ENCODE peak calls at places on chromosomes 6 and 20, in four cellular contexts. H is neural crest cell, C is MM.1S, U is osteoblast. L is an unnamed sample.

GRCh38 chr6:73062837-73063236 is 162.5 kb downstream of the KHDC1L start:
- DNase-seq in U (no peak), H (no peak), C (no peak), L (no peak)

GRCh38 chr6:35197196-35197595 is 16.6 kb upstream of the SCUBE3 start:
- DNase-seq in U (peak; percentile 69), H (no peak), C (no peak), L (no peak)

GRCh38 chr6:112231609-112232060 is 22.7 kb downstream of the LAMA4 start:
- DNase-seq in H (no peak), U (no peak), C (no peak), L (no peak)

GRCh38 chr6:147016440-147016839 is 187.8 kb upstream of the STXBP5 start:
- DNase-seq in H (no peak), C (peak; percentile 14), U (no peak), L (no peak)

GRCh38 chr20:8535403-8536003 is 403.4 kb downstream of the PLCB1 start:
- DNase-seq in U (no peak), C (peak; percentile 17), H (no peak), L (no peak)

GRCh38 chr20:50284811-50285375 is 94.3 kb downstream of the CEBPB start:
- DNase-seq in H (no peak), U (peak; percentile 92), C (no peak), L (no peak)

GRCh38 chr20:28562510-28562898 is 2695.0 kb upstream of the DEFB115 start:
- DNase-seq in U (peak; percentile 26), C (no peak), H (no peak), L (no peak)

GRCh38 chr20:33415948-33416347 is 14.6 kb upstream of the CDK5RAP1 start:
- DNase-seq in H (peak; percentile 26), C (peak; percentile 35), U (peak; percentile 91), L (no peak)

GRCh38 chr6:2990179-2990931 is 9.3 kb upstream of the NQO2 start:
- DNase-seq in U (no peak), H (no peak), C (peak; percentile 20), L (no peak)

GRCh38 chr6:4632411-4632810 is 143.8 kb upstream of the CDYL start:
- DNase-seq in U (peak; percentile 17), C (no peak), H (no peak), L (no peak)

GRCh38 chr20:24842591-24843442 is 106.3 kb upstream of the CST7 start:
- DNase-seq in C (peak; percentile 92), H (no peak), U (peak; percentile 3), L (no peak)

GRCh38 chr20:7879883-7880282 is 60.4 kb downstream of the HAO1 start:
- DNase-seq in C (peak; percentile 53), H (no peak), U (no peak), L (no peak)

GRCh38 chr20:20368414-20369352 is 779 bp downstream of the INSM1 start:
- DNase-seq in U (peak; percentile 85), H (no peak), C (peak; percentile 21), L (no peak)

GRCh38 chr6:90369651-90370050 is 73.0 kb upstream of the BACH2 start:
- DNase-seq in U (no peak), H (no peak), C (no peak), L (no peak)

GRCh38 chr6:53811082-53811481 is 16.3 kb downstream of the LRRC1 start:
- DNase-seq in H (no peak), C (peak; percentile 97), U (peak; percentile 49), L (no peak)

GRCh38 chr6:147922764-147923163 is 414.3 kb downstream of the SAMD5 start:
- DNase-seq in U (no peak), H (no peak), C (no peak), L (no peak)

GRCh38 chr6:73879466-73879865 is 183.5 kb downstream of the CD109 start:
- DNase-seq in U (no peak), C (no peak), H (no peak), L (no peak)

GRCh38 chr6:16737389-16737788 is 23.9 kb downstream of the ATXN1 start:
- DNase-seq in H (no peak), C (no peak), U (no peak), L (no peak)

GRCh38 chr6:16244869-16245451 is 6.6 kb downstream of the GMPR start:
- DNase-seq in U (no peak), H (no peak), C (no peak), L (no peak)

GRCh38 chr6:56521988-56522387 is 120.7 kb downstream of the DST start:
- DNase-seq in U (no peak), C (no peak), H (no peak), L (no peak)
- TF ChIP-seq CTCF in U (no peak), C (no peak), H (no peak), L (no peak)

DNA sequence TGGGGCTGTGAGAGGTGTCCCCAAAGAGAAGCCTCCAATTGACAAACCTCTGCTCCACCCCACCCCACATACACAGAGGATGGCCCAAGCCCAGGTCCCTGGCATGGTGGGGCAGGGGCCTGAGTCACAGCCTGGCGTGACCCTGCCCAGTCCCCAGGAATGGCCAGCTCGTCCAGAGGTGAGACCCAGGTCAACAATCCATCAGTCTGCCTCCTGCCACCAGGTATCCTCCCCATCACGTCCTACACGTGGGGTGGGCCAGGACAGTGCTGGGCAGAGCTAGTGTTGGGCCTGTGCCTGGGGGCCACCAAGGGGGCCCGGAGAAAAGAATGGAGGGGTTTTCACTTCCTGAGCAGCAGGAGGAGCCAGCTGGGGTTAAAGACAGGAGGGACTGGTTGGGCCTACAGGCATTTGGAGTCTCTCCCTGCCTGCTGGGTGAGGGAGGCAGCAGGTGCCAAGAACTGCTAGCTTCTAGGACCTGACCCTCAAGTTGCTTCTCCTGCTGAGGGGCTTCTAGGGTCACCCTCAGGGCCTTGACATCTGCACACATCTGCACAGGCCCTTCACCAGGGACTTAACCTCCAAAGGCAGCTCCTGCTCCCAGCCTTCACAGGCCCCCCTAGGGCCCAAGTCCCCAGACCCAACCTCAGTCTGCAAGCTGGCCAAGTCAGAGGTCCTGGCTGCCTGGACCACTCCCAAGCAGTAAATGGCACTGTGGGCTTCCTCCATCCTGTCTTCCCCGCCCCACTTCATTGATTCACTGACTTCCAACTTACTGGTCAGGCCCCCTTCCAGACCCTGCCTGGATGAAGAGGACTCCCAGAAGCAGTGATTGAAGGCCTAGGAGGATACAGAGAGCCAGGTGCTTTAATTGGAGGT is 51.9 kb downstream of the MRPL14 start:
- DNase-seq in H (no peak), U (peak; percentile 92), C (no peak), L (no peak)
- TF ChIP-seq CTCF in H (no peak), U (no peak), C (no peak), L (no peak)

GRCh38 chr6:30926644-30927043 is 5.3 kb downstream of the SFTA2 start:
- DNase-seq in H (no peak), U (peak; percentile 84), C (no peak), L (no peak)

GRCh38 chr6:30917487-30917886 is 3.4 kb downstream of the VARS2 start:
- DNase-seq in H (no peak), C (no peak), U (no peak), L (no peak)

GRCh38 chr6:30918675-30919074 is 4.6 kb downstream of the VARS2 start:
- DNase-seq in H (no peak), C (no peak), U (peak; percentile 36), L (no peak)

DNA sequence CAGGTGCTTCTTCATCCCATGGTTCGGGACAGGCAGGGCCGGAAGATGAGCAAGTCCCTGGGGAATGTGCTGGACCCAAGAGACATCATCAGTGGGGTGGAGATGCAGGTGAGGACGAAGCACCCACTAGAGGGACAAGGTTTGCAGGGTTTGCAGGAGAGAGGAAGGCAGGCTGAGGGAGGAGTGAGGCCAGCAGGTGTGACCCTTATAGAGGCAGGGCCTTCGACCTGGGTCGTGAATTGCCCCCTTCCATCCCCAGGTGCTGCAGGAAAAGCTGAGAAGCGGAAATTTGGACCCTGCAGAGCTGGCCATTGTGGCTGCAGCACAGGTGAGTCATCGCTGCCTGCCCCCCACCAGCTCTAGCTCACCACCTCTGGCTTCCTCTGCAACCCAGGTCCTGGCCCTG is 8.4 kb downstream of the VARS2 start:
- DNase-seq in C (no peak), H (no peak), U (no peak), L (no peak)
- TF ChIP-seq CTCF in C (no peak), H (no peak), U (no peak), L (no peak)

GRCh38 chr20:38171301-38172010 is 6.4 kb upstream of the TGM2 start:
- DNase-seq in U (no peak), H (no peak), C (no peak), L (no peak)

GRCh38 chr20:38175221-38176030 is 10.4 kb upstream of the TGM2 start:
- DNase-seq in C (no peak), U (no peak), H (no peak), L (no peak)

GRCh38 chr20:38170914-38171300 is 5.8 kb upstream of the TGM2 start:
- DNase-seq in U (no peak), C (no peak), H (no peak), L (no peak)

GRCh38 chr20:38172344-38172743 is 7.3 kb upstream of the TGM2 start:
- DNase-seq in H (no peak), U (no peak), C (no peak), L (no peak)

GRCh38 chr20:38173237-38174156 is 8.4 kb upstream of the TGM2 start:
- DNase-seq in H (no peak), U (peak; percentile 91), C (no peak), L (no peak)
- TF ChIP-seq CTCF in H (no peak), U (peak; percentile 34), C (no peak), L (no peak)

GRCh38 chr6:150684161-150684560 is 84.5 kb downstream of the PLEKHG1 start:
- DNase-seq in U (no peak), H (no peak), C (no peak), L (no peak)

GRCh38 chr6:150684715-150685459 is 85.2 kb downstream of the PLEKHG1 start:
- DNase-seq in U (no peak), H (no peak), C (no peak), L (no peak)

GRCh38 chr6:150687508-150687907 is 87.8 kb downstream of the PLEKHG1 start:
- DNase-seq in U (no peak), H (no peak), C (no peak), L (no peak)

GRCh38 chr6:150686566-150686965 is 86.9 kb downstream of the PLEKHG1 start:
- DNase-seq in H (no peak), U (no peak), C (no peak), L (no peak)

DNA sequence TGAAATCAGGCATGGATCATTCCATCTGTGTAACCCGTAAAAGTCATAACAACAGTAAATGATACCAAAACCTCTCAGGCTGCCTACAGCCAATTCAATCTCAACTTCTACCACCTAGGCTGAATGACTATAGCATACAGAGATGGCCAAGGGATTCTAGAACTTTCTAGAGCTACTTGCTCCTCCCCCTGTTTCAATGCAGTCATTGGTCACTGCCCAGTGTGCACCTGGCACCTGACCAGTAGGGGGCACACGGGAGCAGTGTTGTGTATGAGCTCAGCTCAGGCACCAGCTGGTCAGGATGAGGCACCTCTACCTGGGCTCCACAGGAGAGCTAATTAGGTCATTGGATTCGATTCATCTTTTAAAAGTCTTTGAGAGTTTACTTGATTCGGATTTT is 86.2 kb downstream of the PLEKHG1 start:
- DNase-seq in C (peak; percentile 16), H (no peak), U (no peak), L (peak; percentile 20)
- TF ChIP-seq CTCF in C (peak; percentile 38), H (peak; percentile 69), U (peak; percentile 59), L (peak; percentile 35)

GRCh38 chr6:143232849-143233248 is 172.2 kb downstream of the AIG1 start:
- DNase-seq in U (peak; percentile 63), H (peak; percentile 14), C (no peak), L (no peak)
- TF ChIP-seq CTCF in U (peak; percentile 81), H (peak; percentile 63), C (peak; percentile 30), L (peak; percentile 22)

GRCh38 chr6:80742481-80742880 is 636.0 kb downstream of the BCKDHB start:
- DNase-seq in U (no peak), H (no peak), C (peak; percentile 51), L (no peak)
- TF ChIP-seq CTCF in U (peak; percentile 58), H (peak; percentile 63), C (peak; percentile 51), L (no peak)